ENCODE peak calls at places on chromosomes 13 and 19, in six cellular contexts. A is small intestine; S is CD8-positive, alpha-beta T cell; T is cardiac muscle cell; B is stomach; X is HAP-1. R is an unnamed sample.
A peak's percentile ranks its signal among the peaks of the same experiment; 100 is the strongest.

GRCh38 chr19:14517840-14518505 is at the start of gene DNAJB1:
- DNase-seq in A (peak; percentile 84), X (peak; percentile 49), T (peak; percentile 83), B (peak; percentile 83), S (peak; percentile 51), R (no peak)

GRCh38 chr19:56367829-56368711 is 25.3 kb downstream of the ZNF582 start:
- DNase-seq in A (peak; percentile 66), X (no peak), T (peak; percentile 98), B (peak; percentile 85), S (peak; percentile 86), R (peak; percentile 92)

GRCh38 chr13:86155756-86156155 is 356.5 kb upstream of the SLITRK6 start:
- DNase-seq in S (no peak), B (no peak), X (no peak), A (no peak), T (no peak), R (no peak)

GRCh38 chr13:110592670-110593069 is 22.7 kb upstream of the NAXD start:
- DNase-seq in T (no peak), X (no peak), B (no peak), S (no peak), A (no peak), R (no peak)

GRCh38 chr19:29564574-29565005 is 38.8 kb downstream of the VSTM2B start:
- DNase-seq in X (no peak), S (no peak), A (no peak), T (no peak), B (no peak), R (no peak)

GRCh38 chr13:83716121-83716520 is 166.2 kb downstream of the SLITRK1 start:
- DNase-seq in A (no peak), T (no peak), B (no peak), S (no peak), X (no peak), R (no peak)

GRCh38 chr19:44627631-44628030 is 14.3 kb downstream of the IGSF23 start:
- DNase-seq in B (no peak), S (no peak), X (no peak), T (no peak), A (no peak), R (no peak)

GRCh38 chr19:53985863-53986262 is 5.6 kb upstream of the CACNG6 start:
- DNase-seq in S (no peak), X (no peak), A (no peak), T (no peak), B (no peak), R (no peak)

GRCh38 chr19:17184381-17184841 is 30.7 kb upstream of the USE1 start:
- DNase-seq in S (peak; percentile 76), B (no peak), X (no peak), A (peak; percentile 57), T (no peak), R (no peak)

GRCh38 chr19:41939861-41940442 is 11.7 kb upstream of the ERFL start:
- DNase-seq in A (no peak), B (peak; percentile 43), T (no peak), S (peak; percentile 60), X (no peak), R (no peak)

GRCh38 chr19:14152713-14153112 is 16.3 kb upstream of the ASF1B start:
- DNase-seq in X (no peak), T (no peak), A (no peak), S (no peak), B (no peak), R (no peak)

GRCh38 chr19:39052846-39053245 is 20.5 kb upstream of the FBXO27 start:
- DNase-seq in T (no peak), A (no peak), S (no peak), X (no peak), B (no peak), R (no peak)

GRCh38 chr13:104301216-104301975 is 1235.2 kb upstream of the SLC10A2 start:
- DNase-seq in A (no peak), T (no peak), X (no peak), B (no peak), S (no peak), R (no peak)

GRCh38 chr19:38274734-38275133 is 10.4 kb downstream of the SPINT2 start:
- DNase-seq in A (peak; percentile 46), S (no peak), X (no peak), T (no peak), B (no peak), R (no peak)

GRCh38 chr13:29548722-29549446 is 46.6 kb downstream of the SLC7A1 start:
- DNase-seq in X (no peak), B (no peak), S (no peak), T (peak; percentile 26), A (peak; percentile 97), R (no peak)

GRCh38 chr19:46082728-46083050 is 41.8 kb downstream of the IGFL3 start:
- DNase-seq in S (no peak), B (no peak), T (no peak), A (no peak), X (no peak), R (no peak)

GRCh38 chr13:72808917-72809500 is 27.1 kb downstream of the PIBF1 start:
- DNase-seq in T (peak; percentile 28), A (peak; percentile 32), S (no peak), X (no peak), B (no peak), R (no peak)

GRCh38 chr19:13441810-13442512 is 64.3 kb downstream of the CACNA1A start:
- DNase-seq in T (peak; percentile 67), X (peak; percentile 15), A (peak; percentile 8), S (peak; percentile 36), B (no peak), R (no peak)

GRCh38 chr19:3026768-3027167 is 2.3 kb downstream of the TLE2 start:
- DNase-seq in B (no peak), A (no peak), T (no peak), X (no peak), S (no peak), R (no peak)

GRCh38 chr13:52779028-52779612 is 39.5 kb upstream of the CNMD start:
- DNase-seq in A (no peak), S (no peak), T (no peak), B (no peak), X (peak; percentile 47), R (no peak)

GRCh38 chr13:39766464-39767167 is 111.2 kb downstream of the COG6 start:
- DNase-seq in T (no peak), X (no peak), B (no peak), S (no peak), A (no peak), R (no peak)

GRCh38 chr13:30071890-30072817 is 221.7 kb upstream of the UBL3 start:
- DNase-seq in B (peak; percentile 92), X (no peak), T (no peak), S (no peak), A (peak; percentile 99), R (no peak)

GRCh38 chr19:44626067-44626624 is 12.8 kb downstream of the IGSF23 start:
- DNase-seq in X (no peak), B (no peak), S (no peak), T (peak; percentile 93), A (peak; percentile 17), R (no peak)

GRCh38 chr19:15292847-15293582 is 39.3 kb downstream of the BRD4 start:
- DNase-seq in A (no peak), X (no peak), B (no peak), T (peak; percentile 54), S (peak; percentile 53), R (no peak)

DNA sequence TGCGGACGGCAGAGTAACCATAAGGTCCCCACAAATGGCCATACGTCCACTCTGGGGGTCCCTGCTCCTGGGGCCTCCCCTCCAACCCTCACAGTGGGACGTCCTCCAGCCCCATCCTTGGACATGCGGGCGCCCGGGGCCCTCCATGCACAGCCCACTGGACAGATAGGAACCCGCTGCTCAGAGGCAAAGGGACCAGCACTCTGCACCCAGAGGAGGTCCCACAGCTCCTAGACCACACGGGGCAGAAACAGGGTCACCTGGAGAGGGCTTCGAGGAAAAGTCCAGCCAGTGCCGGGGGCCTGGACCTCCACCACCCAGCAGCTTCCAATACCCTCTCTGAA is 11.1 kb downstream of the REXO1 start:
- DNase-seq in A (no peak), B (no peak), S (no peak), T (no peak), X (no peak), R (no peak)
- H3K4me1 ChIP-seq in A (no peaks in the 10 kb centered on the region), B (peaks cover 63% of the 10 kb centered on the region), S (peaks cover 17% of the 10 kb centered on the region), T (peaks cover 14% of the 10 kb centered on the region), X (peaks cover 2% of the 10 kb centered on the region), R (peaks cover 1% of the 10 kb centered on the region)

GRCh38 chr19:48415869-48416268 is 22.4 kb downstream of the GRIN2D start:
- DNase-seq in X (no peak), S (no peak), B (no peak), T (no peak), A (no peak), R (no peak)
- H3K4me3 ChIP-seq in X (no peak overlapping the region), S (peak overlapping the region; percentile 27), B (peak overlapping the region; percentile 19), T (no peak overlapping the region), A (peak overlapping the region; percentile 21), R (no peak overlapping the region)

GRCh38 chr19:4082172-4082571 is 15.5 kb upstream of the ZBTB7A start:
- DNase-seq in B (no peak), X (no peak), T (no peak), S (no peak), A (no peak), R (no peak)
- H3K4me1 ChIP-seq in B (peaks cover 46% of the 10 kb centered on the region), X (no peaks in the 10 kb centered on the region), T (peaks cover under 1% of the 10 kb centered on the region), S (peaks cover 63% of the 10 kb centered on the region), A (peaks cover 20% of the 10 kb centered on the region), R (peaks cover 7% of the 10 kb centered on the region)

DNA sequence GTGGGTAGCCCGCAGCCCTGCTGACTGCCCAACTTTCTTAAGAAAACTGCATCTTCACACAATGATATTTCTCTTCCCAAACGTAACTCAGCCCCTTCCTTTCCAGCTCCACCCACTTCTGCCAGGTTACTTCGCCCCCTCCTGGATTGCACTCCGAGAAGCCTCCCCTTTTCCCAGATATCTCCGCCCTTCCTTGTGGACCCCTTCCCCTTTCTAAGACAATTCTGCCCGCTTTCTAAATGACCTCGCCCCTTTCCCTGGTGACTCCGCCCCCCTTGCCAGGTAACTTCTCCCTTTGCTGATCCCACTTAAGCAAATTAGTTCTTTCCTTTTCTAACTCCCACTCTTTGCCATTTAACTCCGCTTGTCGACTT is 2.6 kb downstream of the VSIG10L start:
- DNase-seq in X (peak; percentile 36), A (no peak), T (no peak), B (no peak), S (no peak), R (no peak)
- H3K4me3 ChIP-seq in X (peak overlapping the region; percentile 64), A (peak overlapping the region; percentile 52), T (peak overlapping the region; percentile 62), B (peak overlapping the region; percentile 63), S (peak overlapping the region; percentile 71), R (peak overlapping the region; percentile 82)

GRCh38 chr19:55112246-55112780 is 5.1 kb downstream of the PPP1R12C start:
- DNase-seq in S (no peak), T (no peak), A (no peak), X (no peak), B (no peak), R (no peak)
- H3K4me1 ChIP-seq in S (peaks cover 11% of the 10 kb centered on the region), T (peaks cover 23% of the 10 kb centered on the region), A (peaks cover 7% of the 10 kb centered on the region), X (peaks cover 6% of the 10 kb centered on the region), B (peaks cover 40% of the 10 kb centered on the region), R (peaks cover 2% of the 10 kb centered on the region)